ENCODE peak calls at places on chromosome 5, in ten cellular contexts. A is Calu3; V is HCT116; K is BJ; L is NCI-H748 treated with DMSO at 0.1 percent for 48 hours; P is NCI-H345; G is heart left ventricle; W is CD8-positive, alpha-beta memory T cell; E is NCI-H187; J is astrocyte of the cerebellum. S is an unnamed sample.

GRCh38 chr5:169548315-169548714 is 35.3 kb upstream of the SPDL1 start:
- DNase-seq in V (no peak), K (no peak), A (no peak), P (peak; percentile 30), W (no peak), E (no peak), J (peak; percentile 22), L (no peak), G (no peak), S (no peak)

GRCh38 chr5:115627295-115627825 is 1.5 kb upstream of the TMED7 start:
- DNase-seq in E (no peak), P (no peak), V (no peak), K (no peak), L (no peak), G (no peak), A (no peak), W (no peak), J (no peak), S (no peak)

GRCh38 chr5:139696894-139697658 is 48.9 kb downstream of the CXXC5 start:
- DNase-seq in V (no peak), G (peak; percentile 89), A (peak; percentile 69), J (peak; percentile 90), E (no peak), L (no peak), K (peak; percentile 69), P (no peak), W (no peak), S (peak; percentile 56)

GRCh38 chr5:10235350-10235749 is 14.3 kb downstream of the ATPSCKMT start:
- DNase-seq in V (peak; percentile 33), G (no peak), J (no peak), P (no peak), K (no peak), L (no peak), E (no peak), W (no peak), A (no peak), S (no peak)

GRCh38 chr5:81631124-81631523 is 119.8 kb downstream of the SSBP2 start:
- DNase-seq in V (no peak), J (no peak), A (no peak), K (no peak), P (no peak), L (no peak), E (no peak), W (peak; percentile 26), G (no peak), S (no peak)

GRCh38 chr5:62732677-62733121 is 154.1 kb downstream of the LRRC70 start:
- DNase-seq in V (no peak), A (no peak), L (no peak), E (peak; percentile 35), P (peak; percentile 23), K (no peak), W (no peak), G (peak; percentile 6), J (no peak), S (no peak)

GRCh38 chr5:109936996-109937395 is 247.3 kb downstream of the MAN2A1 start:
- DNase-seq in L (no peak), J (no peak), W (no peak), P (no peak), G (no peak), A (no peak), V (no peak), E (no peak), K (no peak), S (no peak)

GRCh38 chr5:123681061-123681460 is 169.1 kb downstream of the CSNK1G3 start:
- DNase-seq in G (no peak), W (no peak), A (no peak), L (no peak), V (no peak), K (no peak), E (no peak), J (peak; percentile 20), P (no peak), S (no peak)

GRCh38 chr5:157911568-157911967 is 52.6 kb upstream of the CLINT1 start:
- DNase-seq in P (no peak), K (no peak), G (no peak), W (no peak), L (no peak), J (no peak), A (no peak), V (no peak), E (no peak), S (no peak)

GRCh38 chr5:72938206-72938605 is 17.6 kb upstream of the FCHO2 start:
- DNase-seq in G (peak; percentile 17), E (no peak), J (no peak), A (peak; percentile 29), P (no peak), L (no peak), V (no peak), K (no peak), W (no peak), S (no peak)

GRCh38 chr5:55220433-55221185 is 6.5 kb downstream of the MCIDAS start:
- DNase-seq in L (no peak), J (no peak), A (no peak), V (no peak), W (no peak), K (no peak), G (no peak), P (no peak), E (no peak), S (no peak)

GRCh38 chr5:66149950-66150349 is 5.8 kb downstream of the SREK1 start:
- DNase-seq in K (no peak), L (no peak), G (no peak), E (no peak), V (no peak), J (no peak), W (no peak), A (no peak), P (no peak), S (no peak)

GRCh38 chr5:14824490-14824889 is 47.1 kb downstream of the ANKH start:
- DNase-seq in E (no peak), G (no peak), J (no peak), K (no peak), L (no peak), V (no peak), W (no peak), A (no peak), P (no peak), S (no peak)

GRCh38 chr5:1255081-1255561 is 29.9 kb downstream of the SLC6A18 start:
- DNase-seq in V (no peak), J (no peak), E (no peak), L (no peak), P (no peak), G (no peak), W (peak; percentile 44), A (no peak), K (no peak), S (no peak)

GRCh38 chr5:72552041-72552557 is 44.9 kb upstream of the ZNF366 start:
- DNase-seq in L (no peak), K (peak; percentile 85), G (no peak), V (no peak), A (no peak), J (peak; percentile 97), W (no peak), P (no peak), E (no peak), S (no peak)

GRCh38 chr5:8981496-8981895 is 564.4 kb downstream of the SEMA5A start:
- DNase-seq in L (no peak), P (no peak), W (no peak), A (no peak), J (peak; percentile 11), E (no peak), G (no peak), V (no peak), K (no peak), S (no peak)

GRCh38 chr5:173567548-173567947 is 48.9 kb downstream of the BOD1 start:
- DNase-seq in G (no peak), J (no peak), V (no peak), E (no peak), W (no peak), L (no peak), K (peak; percentile 30), P (peak; percentile 19), A (no peak), S (no peak)

GRCh38 chr5:53419247-53419646 is 61.2 kb upstream of the FST start:
- DNase-seq in J (no peak), A (no peak), K (peak; percentile 76), P (no peak), V (no peak), E (no peak), L (no peak), G (no peak), W (no peak), S (no peak)

GRCh38 chr5:128695791-128696520 is 157.9 kb upstream of the FBN2 start:
- DNase-seq in A (peak; percentile 19), J (no peak), P (no peak), W (no peak), E (no peak), V (no peak), K (no peak), G (no peak), L (no peak), S (no peak)

GRCh38 chr5:109161914-109162683 is 247.7 kb downstream of the PJA2 start:
- DNase-seq in W (no peak), E (no peak), L (no peak), G (no peak), J (no peak), V (no peak), A (no peak), P (no peak), K (peak; percentile 13), S (no peak)

S was measured in left lobe of liver.